ENCODE peak calls at places on chromosome 20, in four cellular contexts. N is fibroblast of mammary gland, D is omental fat pad, G is neural progenitor cell. M is an unnamed sample.
A peak's percentile ranks its signal among the peaks of the same experiment; 100 is the strongest.

GRCh38 chr20:35791823-35792222 is 20.0 kb downstream of the PHF20 start:
- DNase-seq in N (peak; percentile 88), D (no peak), G (no peak), M (peak; percentile 84)

GRCh38 chr20:10616212-10616611 is 57.6 kb downstream of the JAG1 start:
- DNase-seq in N (no peak), D (no peak), G (no peak), M (no peak)

GRCh38 chr20:20031790-20032189 is 14.6 kb downstream of the NAA20 start:
- DNase-seq in N (no peak), D (no peak), G (no peak), M (no peak)

GRCh38 chr20:3798405-3798768 is 2.3 kb downstream of the CDC25B start:
- DNase-seq in N (no peak), D (no peak), G (no peak), M (no peak)

GRCh38 chr20:38789503-38790209 is 15.8 kb upstream of the PPP1R16B start:
- DNase-seq in N (peak; percentile 64), D (no peak), G (no peak), M (peak; percentile 69)

GRCh38 chr20:37358366-37359150 is 12.6 kb downstream of the SRC start:
- DNase-seq in N (peak; percentile 50), D (no peak), G (no peak), M (no peak)

GRCh38 chr20:32473231-32474008 is 111.7 kb downstream of the NOL4L start:
- DNase-seq in N (no peak), D (no peak), G (peak; percentile 73), M (no peak)

GRCh38 chr20:11204926-11205768 is 531.3 kb upstream of the JAG1 start:
- DNase-seq in N (peak; percentile 73), D (no peak), G (peak; percentile 86), M (no peak)

GRCh38 chr20:57772349-57772964 is 62.6 kb upstream of the PMEPA1 start:
- DNase-seq in N (peak; percentile 64), D (no peak), G (peak; percentile 25), M (peak; percentile 71)

GRCh38 chr20:41910558-41910957 is 292.4 kb upstream of the CHD6 start:
- DNase-seq in N (no peak), D (no peak), G (no peak), M (no peak)

GRCh38 chr20:36647194-36648121 is 1.5 kb upstream of the SLA2 start:
- DNase-seq in N (no peak), D (no peak), G (peak; percentile 86), M (no peak)

GRCh38 chr20:2399390-2399789 is 18.7 kb downstream of the TGM6 start:
- DNase-seq in N (no peak), D (no peak), G (no peak), M (no peak)

GRCh38 chr20:11366660-11367059 is 551.0 kb upstream of the BTBD3 start:
- DNase-seq in N (no peak), D (no peak), G (no peak), M (no peak)

GRCh38 chr20:10594286-10594868 is 79.4 kb downstream of the JAG1 start:
- DNase-seq in N (no peak), D (no peak), G (no peak), M (no peak)

GRCh38 chr20:10729785-10730184 is 56.0 kb upstream of the JAG1 start:
- DNase-seq in N (no peak), D (no peak), G (no peak), M (no peak)

GRCh38 chr20:11445161-11445560 is 472.5 kb upstream of the BTBD3 start:
- DNase-seq in N (no peak), D (no peak), G (no peak), M (no peak)

GRCh38 chr20:3318226-3318884 is 79.4 kb upstream of the SLC4A11 start:
- DNase-seq in N (no peak), D (no peak), G (no peak), M (no peak)

GRCh38 chr20:47758517-47759450 is 26.5 kb downstream of the SULF2 start:
- DNase-seq in N (no peak), D (no peak), G (no peak), M (no peak)

GRCh38 chr20:57133926-57134650 is 132.4 kb downstream of the BMP7 start:
- DNase-seq in N (no peak), D (no peak), G (no peak), M (no peak)

GRCh38 chr20:9093203-9093962 is 24.5 kb downstream of the PLCB4 start:
- DNase-seq in N (peak; percentile 20), D (no peak), G (no peak), M (no peak)

GRCh38 chr20:11216451-11217314 is 542.9 kb upstream of the JAG1 start:
- DNase-seq in N (no peak), D (no peak), G (no peak), M (no peak)

GRCh38 chr20:31720486-31721407 is 1.9 kb downstream of the BCL2L1 start:
- DNase-seq in N (no peak), D (no peak), G (no peak), M (peak; percentile 33)

GRCh38 chr20:33211817-33212424 is 5.2 kb upstream of the BPIFA3 start:
- DNase-seq in N (peak; percentile 44), D (no peak), G (peak; percentile 86), M (peak; percentile 39)

GRCh38 chr20:42721923-42722322 is 467.8 kb downstream of the PTPRT start:
- DNase-seq in N (no peak), D (no peak), G (no peak), M (no peak)

GRCh38 chr20:54088430-54088829 is 18.0 kb upstream of the BCAS1 start:
- DNase-seq in N (no peak), D (no peak), G (no peak), M (no peak)

GRCh38 chr20:57621426-57622200 is 1.4 kb upstream of the ZBP1 start:
- DNase-seq in N (no peak), D (no peak), G (no peak), M (peak; percentile 14)

GRCh38 chr20:19964289-19965263 is 52.6 kb upstream of the NAA20 start:
- DNase-seq in N (peak; percentile 97), D (no peak), G (no peak), M (peak; percentile 91)

GRCh38 chr20:53262294-53262840 is 290.2 kb downstream of the TSHZ2 start:
- DNase-seq in N (no peak), D (no peak), G (no peak), M (no peak)

GRCh38 chr20:18727032-18727508 is 86.5 kb upstream of the SCP2D1 start:
- DNase-seq in N (no peak), D (no peak), G (no peak), M (no peak)

GRCh38 chr20:24669701-24670100 is 200.3 kb downstream of the SYNDIG1 start:
- DNase-seq in N (no peak), D (no peak), G (no peak), M (no peak)

GRCh38 chr20:32752458-32753250 is 9.4 kb upstream of the COMMD7 start:
- DNase-seq in N (peak; percentile 89), D (no peak), G (no peak), M (peak; percentile 82)

GRCh38 chr20:19915111-19915798 is 101.9 kb upstream of the NAA20 start:
- DNase-seq in N (peak; percentile 41), D (no peak), G (no peak), M (no peak)

GRCh38 chr20:36818831-36819230 is 45.3 kb upstream of the DSN1 start:
- DNase-seq in N (no peak), D (no peak), G (no peak), M (no peak)

GRCh38 chr20:25360631-25361286 is 29.9 kb downstream of the ABHD12 start:
- DNase-seq in N (peak; percentile 49), D (no peak), G (no peak), M (peak; percentile 17)

GRCh38 chr20:35006531-35006971 is 50.9 kb downstream of the MYH7B start:
- DNase-seq in N (no peak), D (no peak), G (no peak), M (no peak)

GRCh38 chr20:35616465-35617396 is 1.1 kb downstream of the SPAG4 start:
- DNase-seq in N (peak; percentile 99), D (peak; percentile 80), G (peak; percentile 100), M (peak; percentile 84)

GRCh38 chr20:8401491-8401890 is 269.4 kb downstream of the PLCB1 start:
- DNase-seq in N (peak; percentile 16), D (no peak), G (no peak), M (peak; percentile 48)

GRCh38 chr20:32572271-32572968 is 12.7 kb downstream of the NOL4L start:
- DNase-seq in N (no peak), D (no peak), G (no peak), M (no peak)

GRCh38 chr20:47411161-47411560 is 54.7 kb upstream of the ZMYND8 start:
- DNase-seq in N (no peak), D (no peak), G (no peak), M (peak; percentile 53)

DNA sequence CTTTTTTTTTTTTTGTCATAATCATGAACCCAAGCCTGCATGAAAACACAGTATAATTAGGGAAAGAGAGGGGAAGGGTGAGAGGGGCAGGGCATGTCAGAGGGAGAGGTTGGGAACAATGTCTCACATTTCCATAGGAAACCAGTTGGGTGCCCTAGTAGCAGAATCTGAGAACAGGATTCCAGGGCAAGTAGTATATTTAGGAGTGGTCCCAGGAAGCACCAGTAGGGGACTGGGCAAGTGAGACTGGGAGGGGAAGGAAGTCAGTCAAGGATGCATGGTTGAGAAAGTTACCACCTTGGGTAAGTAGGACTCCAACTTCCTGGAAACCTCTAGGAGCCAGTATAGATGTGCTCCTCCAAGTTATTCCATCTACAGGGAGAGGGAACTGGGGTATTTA is 88.6 kb upstream of the MAFB start:
- DNase-seq in N (no peak), D (no peak), G (no peak), M (no peak)
- TF ChIP-seq CTCF in N (no peak), D (no peak), G (no peak), M (no peak)

GRCh38 chr20:50788045-50788867 is 6.6 kb upstream of the BCAS4 start:
- DNase-seq in N (peak; percentile 81), D (no peak), G (no peak), M (peak; percentile 75)
- TF ChIP-seq CTCF in N (peak; percentile 66), D (no peak), G (peak; percentile 44), M (peak; percentile 65)

GRCh38 chr20:60851826-60852704 is 400.0 kb upstream of the CDH4 start:
- DNase-seq in N (peak; percentile 6), D (no peak), G (peak; percentile 66), M (no peak)
- TF ChIP-seq CTCF in N (peak; percentile 47), D (no peak), G (peak; percentile 88), M (peak; percentile 23)

GRCh38 chr20:17589161-17589834 is 19.4 kb downstream of the DSTN start:
- DNase-seq in N (peak; percentile 56), D (no peak), G (no peak), M (peak; percentile 49)

GRCh38 chr20:17584684-17585083 is 14.8 kb downstream of the DSTN start:
- DNase-seq in N (no peak), D (no peak), G (no peak), M (no peak)

GRCh38 chr20:17587148-17587547 is 17.3 kb downstream of the DSTN start:
- DNase-seq in N (no peak), D (no peak), G (no peak), M (no peak)

GRCh38 chr20:17587831-17588230 is 18.0 kb downstream of the DSTN start:
- DNase-seq in N (no peak), D (no peak), G (no peak), M (no peak)

GRCh38 chr20:17586250-17586649 is 16.4 kb downstream of the DSTN start:
- DNase-seq in N (no peak), D (no peak), G (no peak), M (no peak)
- TF ChIP-seq CTCF in N (no peak), D (no peak), G (no peak), M (no peak)

M was measured in foreskin fibroblast.